ENCODE peak calls at places on chromosomes 11 and 22, in four cellular contexts. M is fibroblast of lung, B is GM13977, G is HEK293T. J is an unnamed sample.

GRCh38 chr11:112784323-112785073 is 176.7 kb upstream of the NCAM1 start:
- DNase-seq in M (peak), G (peak), B (no peak), J (no peak)

GRCh38 chr22:41642711-41643110 is 21.6 kb downstream of the XRCC6 start:
- DNase-seq in M (no peak), B (no peak), G (no peak), J (peak)

GRCh38 chr11:59418151-59418550 is 8.1 kb downstream of the OR5A2 start:
- DNase-seq in M (no peak), G (no peak), B (no peak), J (no peak)

GRCh38 chr22:50190182-50190951 is 4.7 kb downstream of the TRABD start:
- DNase-seq in G (no peak), M (peak), B (peak), J (no peak)

GRCh38 chr11:14148653-14149273 is 186.2 kb downstream of the SPON1 start:
- DNase-seq in M (peak), B (no peak), G (peak), J (peak)

GRCh38 chr11:32527776-32528175 is 55.9 kb upstream of the EIF3M start:
- DNase-seq in G (no peak), M (no peak), B (no peak), J (no peak)

GRCh38 chr22:49855491-49855911 is 1.9 kb downstream of the ZBED4 start:
- DNase-seq in M (peak), G (no peak), B (no peak), J (peak)

GRCh38 chr11:58739725-58740430 is 8.1 kb upstream of the GLYAT start:
- DNase-seq in B (no peak), M (no peak), G (no peak), J (peak)

GRCh38 chr22:17114173-17114957 is 6.8 kb downstream of the TMEM121B start:
- DNase-seq in G (no peak), M (no peak), B (no peak), J (no peak)

GRCh38 chr11:134436781-134437180 is 24.7 kb upstream of the B3GAT1 start:
- DNase-seq in M (no peak), G (no peak), B (no peak), J (no peak)

GRCh38 chr11:38323961-38324761 is 1726.1 kb upstream of the RAG2 start:
- DNase-seq in B (no peak), G (no peak), M (no peak), J (no peak)

GRCh38 chr11:110897035-110897434 is 184.8 kb upstream of the ARHGAP20 start:
- DNase-seq in B (no peak), M (peak), G (no peak), J (peak)

GRCh38 chr11:102047305-102047924 is at the start of gene CFAP300:
- DNase-seq in G (peak), B (peak), M (peak), J (peak)

GRCh38 chr22:45905924-45906865 is 70.8 kb downstream of the WNT7B start:
- DNase-seq in M (peak), G (no peak), B (no peak), J (peak)

GRCh38 chr11:62842171-62842717 is 2.9 kb upstream of the WDR74 start:
- DNase-seq in G (peak), B (no peak), M (peak), J (no peak)

GRCh38 chr11:7657306-7658025 is 15.8 kb downstream of the CYB5R2 start:
- DNase-seq in M (peak), B (peak), G (peak), J (peak)

GRCh38 chr11:2209370-2209801 is 37.8 kb upstream of the TH start:
- DNase-seq in M (no peak), G (no peak), B (no peak), J (no peak)

GRCh38 chr11:18171377-18172000 is 1.1 kb upstream of the MRGPRX4 start:
- DNase-seq in B (no peak), G (peak), M (no peak), J (no peak)

GRCh38 chr22:44333847-44334635 is 21.3 kb upstream of the SHISAL1 start:
- DNase-seq in B (no peak), M (no peak), G (no peak), J (no peak)

GRCh38 chr11:9748361-9748970 is 84.6 kb downstream of the SWAP70 start:
- DNase-seq in B (peak), M (peak), G (peak), J (peak)

GRCh38 chr22:40033586-40034380 is 39.0 kb downstream of the FAM83F start:
- DNase-seq in M (no peak), G (no peak), B (no peak), J (no peak)

GRCh38 chr11:69301491-69302401 is 7.8 kb downstream of the MYEOV start:
- DNase-seq in M (peak), G (no peak), B (no peak), J (peak)

GRCh38 chr22:38243007-38243775 is 29.6 kb downstream of the TMEM184B start:
- DNase-seq in B (no peak), M (peak), G (no peak), J (peak)

GRCh38 chr22:49992921-49993648 is 19.5 kb downstream of the IL17REL start:
- DNase-seq in B (peak), G (peak), M (peak), J (peak)

GRCh38 chr22:40547729-40548143 is 88.8 kb downstream of the MRTFA start:
- DNase-seq in M (peak), G (no peak), B (no peak), J (peak)

GRCh38 chr22:19820880-19821522 is 33.7 kb downstream of the GNB1L start:
- DNase-seq in M (no peak), G (no peak), B (no peak), J (no peak)